ENCODE peak calls at places on chromosomes 2 and 18, in seven cellular contexts. K is CD8-positive, alpha-beta T cell; G is epithelial cell of esophagus; W is activated B cell treated with CpG ODN at 0.5 μM for 24 hours; S is ovary; R is fibroblast of the aortic adventitia; I is breast epithelium. P is an unnamed sample.

GRCh38 chr2:151999058-151999457 is 99.8 kb downstream of the CACNB4 start:
- DNase-seq in W (peak; percentile 18), I (no peak), R (peak; percentile 45), G (peak; percentile 62), K (no peak), S (no peak), P (peak; percentile 28)

GRCh38 chr2:172223601-172224054 is 120.9 kb upstream of the DLX2 start:
- DNase-seq in R (no peak), G (no peak), I (no peak), W (no peak), K (no peak), S (no peak), P (no peak)

GRCh38 chr2:45771251-45771650 is 119.8 kb downstream of the PRKCE start:
- DNase-seq in S (peak; percentile 55), W (no peak), R (peak; percentile 59), I (no peak), G (no peak), K (no peak), P (no peak)

GRCh38 chr2:158124896-158125295 is 23.2 kb downstream of the UPP2 start:
- DNase-seq in I (no peak), W (no peak), R (no peak), S (no peak), G (no peak), K (no peak), P (no peak)

GRCh38 chr2:216371756-216372702 is at the start of gene MARCHF4:
- DNase-seq in R (peak; percentile 88), I (peak; percentile 66), S (peak; percentile 90), G (peak; percentile 82), W (peak; percentile 50), K (peak; percentile 63), P (peak; percentile 94)

GRCh38 chr2:218370410-218371063 is 11.5 kb upstream of the SLC11A1 start:
- DNase-seq in W (no peak), R (peak; percentile 48), I (no peak), G (no peak), K (no peak), S (no peak), P (no peak)

GRCh38 chr2:74892609-74893008 is 58.7 kb downstream of the HK2 start:
- DNase-seq in W (no peak), G (no peak), R (no peak), S (no peak), I (no peak), K (no peak), P (no peak)

GRCh38 chr2:85807756-85808155 is 54.0 kb downstream of the ATOH8 start:
- DNase-seq in I (no peak), S (no peak), K (no peak), G (no peak), R (no peak), W (no peak), P (no peak)

GRCh38 chr2:70467831-70468810 is 85.5 kb downstream of the TGFA start:
- DNase-seq in G (no peak), W (no peak), R (no peak), S (no peak), K (no peak), I (no peak), P (no peak)

GRCh38 chr2:235135990-235136561 is 184.3 kb downstream of the SH3BP4 start:
- DNase-seq in K (peak; percentile 25), I (peak; percentile 84), G (peak; percentile 76), W (no peak), S (peak; percentile 77), R (peak; percentile 84), P (peak; percentile 77)

GRCh38 chr2:231398585-231398984 is 3.1 kb downstream of the B3GNT7 start:
- DNase-seq in I (no peak), K (no peak), R (no peak), G (no peak), W (no peak), S (peak; percentile 58), P (no peak)

GRCh38 chr2:235594041-235594440 is 100.2 kb downstream of the AGAP1 start:
- DNase-seq in R (peak; percentile 91), K (no peak), S (no peak), W (no peak), G (peak; percentile 84), I (no peak), P (peak; percentile 75)

GRCh38 chr2:171837736-171838135 is 56.3 kb downstream of the SLC25A12 start:
- DNase-seq in G (no peak), R (peak; percentile 64), K (no peak), I (no peak), S (no peak), W (no peak), P (no peak)

GRCh38 chr2:11534746-11535484 is 1.1 kb downstream of the GREB1 start:
- DNase-seq in W (no peak), I (no peak), K (no peak), G (no peak), R (no peak), S (no peak), P (no peak)
- TF ChIP-seq CTCF in W (no peak), I (no peak), K (no peak), G (peak; percentile 12), R (no peak), S (peak; percentile 20), P (peak; percentile 61)

DNA sequence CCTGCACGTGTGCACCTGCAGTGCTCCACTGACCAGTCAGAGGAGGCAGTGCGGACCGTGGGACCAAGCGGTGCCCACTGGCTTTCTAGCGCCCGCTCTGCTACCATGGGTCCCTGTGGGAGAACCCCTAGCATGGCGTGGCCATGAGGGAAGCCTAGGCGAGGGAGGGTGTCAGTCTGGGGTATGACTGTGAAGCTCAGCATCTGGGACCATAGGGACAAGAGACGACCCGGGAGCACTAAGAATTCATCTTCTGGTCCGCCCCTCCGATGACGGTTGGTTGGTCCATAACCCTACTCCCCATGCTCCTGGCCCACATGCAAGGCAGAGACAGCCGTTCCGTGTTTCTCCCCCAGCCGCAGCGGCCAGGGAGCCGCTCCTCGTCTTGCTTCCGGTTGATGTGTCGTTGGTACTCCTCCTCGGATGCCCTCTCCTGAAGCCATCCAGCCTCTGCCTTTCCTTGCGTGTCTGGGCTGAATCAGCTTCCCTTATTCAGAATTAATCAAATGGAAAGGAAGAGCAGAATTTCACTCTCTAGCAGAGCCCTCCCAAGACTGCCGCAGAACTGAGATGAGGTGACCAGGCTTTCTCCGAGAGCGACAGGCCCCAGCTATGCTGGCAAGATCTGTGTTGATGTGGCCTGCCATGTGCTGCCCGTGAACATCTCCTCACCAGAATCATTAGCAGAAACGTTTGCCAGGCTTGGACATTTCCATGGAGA is 23.0 kb downstream of the COX7A2L start:
- DNase-seq in I (no peak), G (no peak), K (no peak), W (no peak), R (no peak), S (no peak), P (no peak)
- TF ChIP-seq CTCF in I (no peak), G (no peak), K (no peak), W (no peak), R (no peak), S (no peak), P (no peak)

GRCh38 chr2:60534034-60534393 is 19.4 kb downstream of the BCL11A start:
- DNase-seq in W (no peak), K (no peak), S (no peak), R (no peak), G (no peak), I (no peak), P (no peak)
- TF ChIP-seq CTCF in W (no peak), K (no peak), S (no peak), R (no peak), G (peak; percentile 29), I (no peak), P (no peak)

DNA sequence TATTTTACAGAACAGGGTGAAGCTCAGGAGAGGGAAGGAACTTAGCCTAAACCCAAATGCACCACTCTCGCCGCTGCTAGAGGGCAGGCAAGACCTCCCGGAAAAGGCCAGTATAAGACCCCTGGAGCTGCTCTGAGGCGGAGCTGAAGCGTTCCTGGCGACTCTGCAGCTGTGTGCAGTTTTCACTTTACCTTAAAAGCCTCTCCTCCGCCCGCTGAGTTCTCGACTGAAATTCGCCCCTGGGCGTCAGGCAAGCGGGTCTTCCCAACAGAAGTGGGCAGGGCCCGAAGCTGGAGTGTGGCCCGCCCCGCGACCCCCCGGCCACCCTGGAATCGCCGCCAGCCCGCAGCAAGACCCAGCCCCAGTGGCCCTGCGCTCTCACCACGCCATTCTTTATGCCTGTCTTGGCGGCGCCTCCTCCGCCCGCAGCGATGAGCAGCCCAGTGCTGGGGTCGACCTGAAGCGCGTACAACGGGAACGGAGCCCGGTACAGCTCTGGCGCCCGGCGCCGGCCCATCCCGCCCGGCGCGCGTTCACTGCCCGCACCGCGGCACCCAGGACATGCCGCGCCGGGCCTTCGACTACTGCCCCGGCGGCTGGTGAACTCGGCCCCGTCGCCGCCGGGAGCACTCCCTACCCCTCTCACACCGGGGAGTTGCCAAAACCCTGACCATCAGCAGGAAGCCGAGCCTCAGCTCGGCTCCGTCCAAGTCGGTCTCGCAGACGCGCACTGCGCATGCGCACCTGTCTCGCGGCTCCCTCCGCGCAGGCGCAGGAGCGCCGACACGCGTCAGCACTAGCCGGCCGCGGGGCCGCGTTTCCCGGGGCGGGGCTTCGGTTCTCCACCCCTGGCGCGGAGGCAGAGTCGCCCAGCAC is at the start of gene PREB:
- DNase-seq in W (peak; percentile 99), I (peak; percentile 97), G (peak; percentile 94), R (peak; percentile 93), K (peak; percentile 98), S (peak; percentile 99), P (peak; percentile 92)
- TF ChIP-seq CTCF in W (no peak), I (no peak), G (no peak), R (peak; percentile 62), K (no peak), S (peak; percentile 46), P (peak; percentile 46)

DNA sequence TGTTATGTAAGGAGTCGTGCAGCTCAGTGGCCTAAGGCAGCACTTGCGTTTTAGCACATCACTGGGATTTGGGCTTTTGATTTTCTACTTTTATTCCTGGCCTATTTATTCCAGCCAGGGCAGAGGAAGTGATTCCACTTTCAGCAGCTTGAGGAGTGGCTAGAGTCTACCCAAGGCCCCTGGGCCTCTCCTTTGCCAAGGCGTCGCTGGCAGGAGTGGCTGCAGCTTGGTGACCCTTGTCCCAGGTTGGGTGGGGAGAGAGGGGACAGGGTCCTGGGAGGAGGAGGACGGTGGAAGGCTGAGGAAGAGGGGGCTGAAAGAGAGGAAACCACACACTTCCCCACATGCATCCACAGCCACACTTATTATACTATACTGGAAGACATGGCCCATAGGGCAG is 94.1 kb upstream of the SMAD7 start:
- DNase-seq in I (no peak), W (no peak), R (no peak), S (no peak), G (no peak), K (no peak), P (no peak)
- TF ChIP-seq CTCF in I (no peak), W (no peak), R (no peak), S (no peak), G (no peak), K (no peak), P (no peak)

DNA sequence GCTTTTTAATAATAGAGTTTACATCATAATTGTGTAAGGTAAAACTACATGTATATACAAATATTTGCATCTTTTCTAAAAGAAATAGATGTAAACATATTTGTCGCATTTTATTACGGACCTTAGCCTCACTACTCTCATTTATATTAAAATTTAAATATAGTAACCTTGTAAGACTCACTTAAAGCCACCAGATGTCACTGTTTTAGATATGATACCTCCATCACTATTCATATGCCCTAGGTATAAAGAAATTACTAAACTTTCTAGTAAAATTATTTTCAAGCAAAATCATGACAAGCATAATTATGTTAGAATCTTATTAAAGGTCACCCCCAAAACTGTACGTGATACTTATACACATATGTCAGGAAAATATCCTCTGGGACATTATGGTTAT is 674.3 kb upstream of the REG3G start:
- DNase-seq in S (no peak), I (no peak), K (no peak), W (no peak), R (no peak), G (peak; percentile 0), P (no peak)
- TF ChIP-seq CTCF in S (no peak), I (no peak), K (no peak), W (no peak), R (no peak), G (no peak), P (peak; percentile 51)

GRCh38 chr18:80200171-80200931 is 47.0 kb downstream of the PARD6G start:
- DNase-seq in S (no peak), W (no peak), G (no peak), R (no peak), I (no peak), K (no peak), P (no peak)
- TF ChIP-seq CTCF in S (no peak), W (no peak), G (peak; percentile 14), R (no peak), I (no peak), K (no peak), P (no peak)

P was measured in HFFc6.